ENCODE peak calls at places on chromosomes 3 and 15, in nine cellular contexts. Y is body of pancreas, M is endothelial cell of umbilical vein, D is suprapubic skin, C is testis, J is heart left ventricle, W is esophagus squamous epithelium, R is adrenal gland, I is esophagus muscularis mucosa. E is an unnamed sample.

GRCh38 chr3:189490749-189491148 is 140.4 kb upstream of the TP63 start:
- DNase-seq in Y (no peak), M (no peak), D (no peak), C (no peak), J (no peak), W (no peak), R (no peak), I (no peak), E (no peak)

GRCh38 chr15:32828507-32829186 is 110.8 kb downstream of the GREM1 start:
- DNase-seq in Y (no peak), M (no peak), D (no peak), C (no peak), J (no peak), W (no peak), R (no peak), I (no peak), E (no peak)

GRCh38 chr3:73530030-73530411 is 94.7 kb downstream of the PDZRN3 start:
- DNase-seq in Y (no peak), M (no peak), D (no peak), C (no peak), J (no peak), W (no peak), R (no peak), I (peak), E (no peak)

GRCh38 chr3:19213608-19214220 is 65.4 kb downstream of the KCNH8 start:
- DNase-seq in Y (no peak), M (no peak), D (no peak), C (no peak), J (no peak), W (no peak), R (no peak), I (no peak), E (no peak)

GRCh38 chr15:59539799-59540198 is 71.8 kb upstream of the GCNT3 start:
- DNase-seq in Y (no peak), M (no peak), D (no peak), C (no peak), J (no peak), W (no peak), R (no peak), I (no peak), E (no peak)

GRCh38 chr3:151838574-151839312 is 24.8 kb downstream of the AADAC start:
- DNase-seq in Y (peak), M (peak), D (no peak), C (peak), J (peak), W (no peak), R (peak), I (no peak), E (peak)

GRCh38 chr3:158970006-158970405 is 168.2 kb downstream of the MFSD1 start:
- DNase-seq in Y (no peak), M (no peak), D (no peak), C (no peak), J (no peak), W (no peak), R (no peak), I (no peak), E (no peak)

GRCh38 chr3:172188511-172188910 is 149.1 kb downstream of the FNDC3B start:
- DNase-seq in Y (no peak), M (no peak), D (no peak), C (no peak), J (no peak), W (no peak), R (no peak), I (peak), E (no peak)

GRCh38 chr15:64334530-64334929 is 21.4 kb downstream of the CSNK1G1 start:
- DNase-seq in Y (no peak), M (no peak), D (no peak), C (no peak), J (no peak), W (no peak), R (no peak), I (no peak), E (no peak)

GRCh38 chr3:130291148-130291547 is 54.3 kb upstream of the COL6A5 start:
- DNase-seq in Y (no peak), M (no peak), D (no peak), C (no peak), J (no peak), W (no peak), R (no peak), I (no peak), E (no peak)

GRCh38 chr3:70053293-70053692 is 53.8 kb downstream of the SAMMSON start:
- DNase-seq in Y (no peak), M (no peak), D (no peak), C (no peak), J (no peak), W (no peak), R (no peak), I (no peak), E (no peak)

GRCh38 chr3:179264456-179264855 is 13.5 kb upstream of the KCNMB3 start:
- DNase-seq in Y (no peak), M (no peak), D (no peak), C (no peak), J (no peak), W (no peak), R (no peak), I (peak), E (no peak)

GRCh38 chr3:179258820-179259219 is 7.9 kb upstream of the KCNMB3 start:
- DNase-seq in Y (no peak), M (no peak), D (no peak), C (no peak), J (no peak), W (no peak), R (no peak), I (peak), E (no peak)

GRCh38 chr3:179265092-179265491 is 14.2 kb upstream of the KCNMB3 start:
- DNase-seq in Y (no peak), M (no peak), D (no peak), C (no peak), J (no peak), W (no peak), R (no peak), I (no peak), E (no peak)

GRCh38 chr3:179263134-179263533 is 12.2 kb upstream of the KCNMB3 start:
- DNase-seq in Y (no peak), M (no peak), D (no peak), C (no peak), J (no peak), W (no peak), R (no peak), I (peak), E (no peak)

GRCh38 chr3:179260949-179261765 is 10.2 kb upstream of the KCNMB3 start:
- DNase-seq in Y (peak), M (peak), D (no peak), C (peak), J (peak), W (peak), R (peak), I (peak), E (peak)
- TF ChIP-seq POLR2A in Y (peak), M (peak), D (no peak), C (no peak), J (peak), W (no peak), R (peak), I (no peak), E (peak)

GRCh38 chr3:117356296-117356695 is 646.7 kb downstream of the TUSC7 start:
- DNase-seq in Y (no peak), M (no peak), D (no peak), C (no peak), J (no peak), W (no peak), R (no peak), I (no peak), E (no peak)
- H3K4me3 ChIP-seq in Y (no peak), M (no peak), D (no peak), C (no peak), J (no peak), W (no peak), R (no peak), I (no peak), E (no peak)

DNA sequence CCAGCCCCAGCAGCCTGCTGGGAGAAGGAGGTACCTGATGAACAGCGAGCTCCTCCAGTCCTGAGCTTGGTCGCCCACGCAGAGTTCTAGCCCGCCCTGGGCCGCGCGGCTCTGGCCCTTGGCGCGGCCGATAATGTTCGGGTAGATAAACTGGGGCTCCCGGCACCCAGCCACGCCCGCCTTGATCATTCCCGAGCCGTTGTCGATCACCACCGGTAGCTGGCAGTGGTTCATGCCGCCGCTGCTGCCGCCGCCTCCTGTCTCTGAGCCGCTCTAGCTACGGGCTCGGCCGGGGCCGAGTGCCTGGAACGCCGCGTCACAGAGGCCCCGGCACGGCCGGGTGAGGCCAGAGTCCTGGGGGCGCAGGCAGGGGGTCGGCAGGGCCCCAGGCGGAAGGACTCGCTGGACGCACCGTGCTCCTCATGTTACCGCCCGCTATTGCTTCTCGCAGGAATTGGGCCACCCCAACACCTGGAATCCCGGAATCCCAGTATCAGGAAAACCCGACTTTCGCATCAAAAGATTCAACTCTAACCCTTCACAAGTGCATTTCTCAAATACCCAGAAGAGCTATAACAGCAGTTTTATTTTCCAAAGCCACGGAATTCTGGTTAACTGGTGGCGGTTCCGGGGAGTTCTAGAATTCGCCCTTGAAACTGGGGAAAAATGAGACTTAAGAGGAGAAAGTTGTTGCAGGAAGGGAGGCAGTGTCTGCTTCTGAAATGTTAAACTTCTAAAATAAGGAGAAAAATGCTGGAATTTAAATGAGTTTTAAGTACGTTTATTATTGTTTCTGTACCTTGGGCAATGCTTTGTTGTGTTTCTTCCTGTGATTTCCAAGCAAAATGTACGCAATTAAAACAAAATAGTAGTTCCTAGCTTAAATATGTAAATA is at the start of gene ACTRT3:
- DNase-seq in Y (peak), M (peak), D (peak), C (peak), J (peak), W (peak), R (peak), I (no peak), E (peak)
- TF ChIP-seq POLR2A in Y (peak), M (peak), D (no peak), C (no peak), J (peak), W (no peak), R (peak), I (no peak), E (no peak)

DNA sequence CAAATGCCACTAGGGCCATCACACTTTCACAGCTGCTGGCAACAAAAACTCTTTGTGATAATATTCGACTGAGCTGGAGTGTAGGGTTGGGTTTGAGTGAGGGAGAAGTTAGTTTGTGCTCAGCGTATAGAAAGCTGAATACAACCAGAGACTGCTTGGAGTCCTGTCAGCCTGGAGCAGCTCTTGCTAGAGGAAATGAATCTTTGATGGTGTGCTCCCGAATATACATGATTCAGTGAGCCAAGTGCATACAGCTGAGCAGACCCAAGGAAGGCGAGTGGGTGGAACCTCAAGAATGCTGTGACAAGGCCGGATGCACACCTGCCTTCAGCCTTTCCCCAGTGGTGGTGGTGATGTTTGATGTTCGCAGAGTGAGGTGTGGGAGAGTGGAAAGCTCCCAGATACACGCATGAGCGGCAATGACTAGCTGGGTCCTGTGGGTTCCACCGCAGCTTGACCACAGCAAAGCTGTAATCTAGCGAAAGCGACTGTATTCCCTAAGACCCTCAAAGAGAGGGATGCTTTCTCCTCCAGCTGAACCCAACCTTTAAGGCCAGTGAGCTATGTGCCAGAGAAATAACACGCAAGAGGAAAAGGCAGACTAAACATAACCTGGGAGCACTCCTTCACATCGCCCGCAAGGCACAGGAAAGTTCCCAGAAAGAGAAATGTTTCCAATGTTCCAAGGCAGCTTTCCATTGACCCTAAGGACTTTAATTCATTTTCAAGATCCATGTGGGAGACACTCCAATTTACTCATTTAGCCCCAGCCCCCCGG is 1.2 kb downstream of the ARHGEF3 start:
- DNase-seq in Y (peak), M (peak), D (no peak), C (no peak), J (peak), W (no peak), R (no peak), I (no peak), E (peak)
- H3K4me3 ChIP-seq in Y (peak), M (peak), D (peak), C (peak), J (peak), W (peak), R (peak), I (peak), E (peak)

GRCh38 chr3:195259564-195260285 is 11.2 kb downstream of the XXYLT1 start:
- DNase-seq in Y (peak), M (peak), D (peak), C (peak), J (peak), W (peak), R (peak), I (peak), E (peak)
- TF ChIP-seq POLR2A in Y (peak), M (peak), D (no peak), C (no peak), J (peak), W (no peak), R (peak), I (no peak), E (no peak)

GRCh38 chr3:9901967-9902366 is 681 bp upstream of the IL17RE start:
- DNase-seq in Y (no peak), M (peak), D (no peak), C (no peak), J (no peak), W (no peak), R (no peak), I (no peak), E (no peak)
- H3K4me3 ChIP-seq in Y (no peak), M (no peak), D (no peak), C (no peak), J (no peak), W (no peak), R (no peak), I (no peak), E (no peak)

GRCh38 chr15:91694829-91695205 is 158.7 kb upstream of the SLCO3A1 start:
- DNase-seq in Y (peak), M (no peak), D (no peak), C (peak), J (peak), W (no peak), R (peak), I (no peak), E (peak)

GRCh38 chr15:91696981-91697380 is 156.5 kb upstream of the SLCO3A1 start:
- DNase-seq in Y (no peak), M (no peak), D (no peak), C (no peak), J (no peak), W (no peak), R (no peak), I (no peak), E (no peak)

GRCh38 chr15:91689377-91689776 is 164.1 kb upstream of the SLCO3A1 start:
- DNase-seq in Y (no peak), M (no peak), D (no peak), C (no peak), J (no peak), W (no peak), R (no peak), I (no peak), E (no peak)

GRCh38 chr15:91692596-91692995 is 160.9 kb upstream of the SLCO3A1 start:
- DNase-seq in Y (no peak), M (no peak), D (no peak), C (no peak), J (no peak), W (no peak), R (no peak), I (no peak), E (no peak)

DNA sequence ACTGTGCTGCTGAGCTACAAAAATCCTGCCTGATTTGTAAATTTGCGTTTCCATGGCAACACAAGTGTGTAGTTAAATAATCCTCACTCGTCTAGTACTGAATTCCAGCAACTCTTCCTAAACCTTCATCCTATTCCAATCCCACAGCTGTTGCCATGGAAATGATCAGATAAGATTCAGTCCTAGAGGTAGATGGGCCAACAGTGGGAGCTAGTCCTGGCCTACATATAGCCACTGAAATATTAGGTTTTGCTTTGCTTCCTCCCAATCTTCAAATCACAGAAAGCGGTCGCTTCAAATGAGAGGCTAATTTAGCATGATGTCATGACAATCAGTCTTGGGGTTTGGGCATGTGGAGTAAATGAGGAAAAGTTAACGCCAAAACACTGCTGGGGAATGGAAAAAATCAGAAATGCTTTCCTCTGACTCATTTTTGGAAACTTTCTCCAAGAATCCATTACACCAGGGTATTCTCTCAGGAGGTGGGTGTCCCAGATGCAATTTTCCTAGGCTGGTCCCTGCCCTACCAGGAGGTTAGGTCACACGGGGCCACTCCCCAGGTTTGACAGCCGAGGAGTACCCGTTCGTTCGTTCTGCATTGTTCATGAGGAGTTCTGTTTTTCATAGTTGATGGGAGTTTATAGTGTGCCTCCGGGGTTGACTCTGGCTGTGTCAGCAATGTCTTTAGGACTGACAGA is 159.2 kb upstream of the SLCO3A1 start:
- DNase-seq in Y (no peak), M (no peak), D (peak), C (no peak), J (peak), W (no peak), R (no peak), I (no peak), E (peak)
- TF ChIP-seq POLR2A in Y (no peak), M (no peak), D (no peak), C (no peak), J (no peak), W (no peak), R (no peak), I (no peak), E (no peak)

E was measured in thyroid gland.